ENCODE peak calls at places on chromosomes 3 and 15, in five cellular contexts. U, H, C, D and Y are unnamed samples.

GRCh38 chr3:187678869-187679268 is 8.7 kb upstream of the SST start:
- DNase-seq in U (no peak), H (peak; percentile 65), C (no peak), D (peak; percentile 9), Y (peak; percentile 87)

GRCh38 chr15:75107905-75108838 is 84.8 kb downstream of the PPCDC start:
- DNase-seq in U (peak; percentile 65), H (no peak), C (peak; percentile 80), D (peak; percentile 24), Y (no peak)

GRCh38 chr15:62770111-62770660 is 272.4 kb upstream of the TPM1 start:
- DNase-seq in U (no peak), H (no peak), C (no peak), D (no peak), Y (no peak)

GRCh38 chr15:26879770-26880169 is 12.9 kb downstream of the GABRA5 start:
- DNase-seq in U (no peak), H (no peak), C (no peak), D (no peak), Y (no peak)

GRCh38 chr3:191020730-191021405 is 158.4 kb upstream of the GMNC start:
- DNase-seq in U (no peak), H (no peak), C (no peak), D (no peak), Y (no peak)

GRCh38 chr15:69213786-69214185 is 53.4 kb downstream of the GLCE start:
- DNase-seq in U (no peak), H (no peak), C (no peak), D (no peak), Y (no peak)

GRCh38 chr3:52019352-52020080 is 23.8 kb upstream of the RPL29 start:
- DNase-seq in U (no peak), H (no peak), C (no peak), D (no peak), Y (no peak)

GRCh38 chr15:55823191-55823670 is 80.3 kb upstream of the PRTG start:
- DNase-seq in U (no peak), H (no peak), C (no peak), D (no peak), Y (no peak)

GRCh38 chr15:48285329-48286214 is 45.7 kb upstream of the DUT start:
- DNase-seq in U (no peak), H (peak; percentile 76), C (peak; percentile 46), D (peak; percentile 51), Y (peak; percentile 85)

GRCh38 chr3:78809941-78810340 is 957.9 kb downstream of the ROBO1 start:
- DNase-seq in U (no peak), H (no peak), C (no peak), D (no peak), Y (no peak)

GRCh38 chr15:50884583-50884982 is 23.9 kb upstream of the AP4E1 start:
- DNase-seq in U (no peak), H (no peak), C (no peak), D (no peak), Y (no peak)

GRCh38 chr3:18988619-18989229 is 159.6 kb upstream of the KCNH8 start:
- DNase-seq in U (no peak), H (peak; percentile 68), C (no peak), D (peak; percentile 33), Y (peak; percentile 61)

GRCh38 chr3:18987070-18987469 is 161.2 kb upstream of the KCNH8 start:
- DNase-seq in U (no peak), H (no peak), C (no peak), D (no peak), Y (no peak)

GRCh38 chr3:18987862-18988447 is 160.4 kb upstream of the KCNH8 start:
- DNase-seq in U (no peak), H (no peak), C (no peak), D (no peak), Y (no peak)

DNA sequence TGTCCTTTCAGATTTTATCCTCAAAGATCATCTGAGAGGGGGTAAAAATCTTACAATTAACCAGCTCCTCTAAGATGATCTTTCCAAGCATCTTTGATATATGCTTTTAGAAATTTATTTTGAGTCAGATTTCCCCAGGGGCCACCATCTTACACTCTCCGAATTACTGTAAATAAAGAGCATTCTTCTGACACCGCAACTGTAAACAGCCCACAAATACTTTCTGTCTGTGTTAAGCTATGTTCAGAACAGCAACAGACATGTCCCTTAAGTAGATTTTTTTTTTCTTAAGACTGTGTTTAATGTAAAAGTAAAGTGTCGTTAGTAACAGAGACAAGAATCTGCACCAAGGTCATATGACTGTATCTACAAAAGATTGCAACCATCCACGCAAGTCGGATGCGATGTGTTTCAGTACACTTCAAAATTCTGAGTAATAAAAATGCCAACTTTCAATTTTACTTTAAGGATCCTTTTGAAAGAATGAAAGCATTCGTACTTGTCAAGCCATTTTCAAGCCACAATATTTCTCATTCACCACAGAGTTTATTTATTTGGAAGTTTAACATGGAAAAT is 159.0 kb upstream of the KCNH8 start:
- DNase-seq in U (no peak), H (no peak), C (no peak), D (no peak), Y (no peak)
- H3K27ac ChIP-seq in U (no peak overlapping the region), H (no peak overlapping the region), C (no peak overlapping the region), D (no peak overlapping the region), Y (no peak overlapping the region)

GRCh38 chr3:107425033-107425432 is 47.8 kb downstream of the CCDC54 start:
- DNase-seq in U (no peak), H (no peak), C (no peak), D (no peak), Y (peak; percentile 76)

GRCh38 chr3:107426223-107426622 is 49.0 kb downstream of the CCDC54 start:
- DNase-seq in U (no peak), H (no peak), C (no peak), D (no peak), Y (peak; percentile 61)

GRCh38 chr3:107421881-107422280 is 44.6 kb downstream of the CCDC54 start:
- DNase-seq in U (no peak), H (no peak), C (no peak), D (no peak), Y (no peak)

GRCh38 chr3:107416886-107417285 is 39.6 kb downstream of the CCDC54 start:
- DNase-seq in U (no peak), H (no peak), C (no peak), D (no peak), Y (peak; percentile 22)

GRCh38 chr3:107421170-107421792 is 44.0 kb downstream of the CCDC54 start:
- DNase-seq in U (no peak), H (peak; percentile 75), C (no peak), D (peak; percentile 43), Y (peak; percentile 85)
- H3K4me3 ChIP-seq in U (no peak overlapping the region), H (no peak overlapping the region), C (no peak overlapping the region), D (no peak overlapping the region), Y (no peak overlapping the region)

DNA sequence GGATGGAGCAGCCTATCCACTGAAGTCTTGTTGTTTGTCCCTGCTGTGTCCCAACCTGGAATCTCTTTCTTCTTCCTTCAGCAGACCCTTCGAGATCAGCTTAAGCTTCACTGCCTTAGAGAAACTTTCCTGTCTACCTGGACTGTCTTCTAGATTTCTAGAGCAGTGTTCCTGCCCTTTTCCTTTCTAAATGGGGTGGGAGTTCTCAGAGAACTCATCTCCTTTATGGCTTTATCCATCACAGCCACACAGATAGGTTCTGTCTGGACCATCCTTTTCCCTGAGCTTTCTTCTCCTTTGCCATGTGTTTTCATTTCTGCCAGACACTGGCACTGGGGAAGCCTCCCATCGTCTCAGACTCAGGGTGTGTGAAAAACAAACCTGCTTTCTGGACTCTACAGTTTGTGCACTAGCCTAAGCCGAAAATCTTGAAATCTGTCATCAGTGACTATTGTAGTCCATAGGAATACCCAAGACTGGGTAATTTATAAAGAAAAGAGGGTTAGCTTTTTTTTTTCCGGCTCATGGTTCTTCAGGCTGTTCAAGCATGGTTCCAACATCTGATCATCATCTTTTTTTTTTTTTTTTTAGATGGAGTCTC is 177.5 kb downstream of the PGPEP1L start:
- DNase-seq in U (no peak), H (no peak), C (no peak), D (no peak), Y (no peak)
- H3K9me3 ChIP-seq in U (peaks cover 26% of the 10 kb centered on the region), H (peaks cover 21% of the 10 kb centered on the region), C (peaks cover 15% of the 10 kb centered on the region), D (peaks cover 24% of the 10 kb centered on the region), Y (peaks cover 6% of the 10 kb centered on the region)

GRCh38 chr3:99931059-99931458 is 113.4 kb downstream of the CMSS1 start:
- DNase-seq in U (no peak), H (no peak), C (no peak), D (no peak), Y (no peak)
- H3K27ac ChIP-seq in U (no peak overlapping the region), H (no peak overlapping the region), C (no peak overlapping the region), D (no peak overlapping the region), Y (no peak overlapping the region)

GRCh38 chr3:155745795-155746550 is 1.1 kb upstream of the PLCH1 start:
- DNase-seq in U (no peak), H (no peak), C (no peak), D (no peak), Y (no peak)
- H3K4me3 ChIP-seq in U (no peak overlapping the region), H (no peak overlapping the region), C (no peak overlapping the region), D (no peak overlapping the region), Y (no peak overlapping the region)

GRCh38 chr3:963255-963654 is 129.6 kb upstream of the CNTN6 start:
- DNase-seq in U (no peak), H (no peak), C (no peak), D (no peak), Y (no peak)

GRCh38 chr3:963755-964154 is 129.1 kb upstream of the CNTN6 start:
- DNase-seq in U (no peak), H (no peak), C (no peak), D (no peak), Y (no peak)
- H3K9me3 ChIP-seq in U (peaks cover 5% of the 10 kb centered on the region), H (peaks cover 10% of the 10 kb centered on the region), C (no peaks in the 10 kb centered on the region), D (peaks cover under 1% of the 10 kb centered on the region), Y (no peaks in the 10 kb centered on the region)

DNA sequence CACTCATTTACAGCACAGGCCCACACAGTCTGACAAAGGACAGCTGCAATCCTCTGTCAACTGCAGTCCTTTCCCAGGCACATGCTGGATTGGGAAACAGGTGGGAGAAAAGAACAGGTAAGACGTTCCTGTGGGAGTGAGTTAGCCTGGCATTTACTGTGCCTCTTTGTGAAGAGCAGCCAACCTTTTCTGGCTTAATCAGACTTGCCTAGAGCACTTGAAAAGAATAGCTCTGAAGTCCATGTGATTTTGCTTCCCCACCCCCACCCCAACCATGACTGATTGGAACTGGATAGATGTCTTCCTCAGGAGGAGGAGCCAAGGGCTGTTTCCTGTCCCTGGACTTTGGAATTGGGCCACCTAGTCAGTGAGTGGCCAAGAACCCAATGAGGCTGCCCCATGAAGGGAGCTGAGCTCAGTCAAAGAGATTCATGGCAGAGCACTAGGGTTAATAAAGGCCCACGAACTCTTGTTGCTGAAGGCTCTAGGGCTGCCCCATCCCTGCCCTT is 4.7 kb upstream of the TMEM41A start:
- DNase-seq in U (no peak), H (no peak), C (no peak), D (no peak), Y (no peak)
- H3K27ac ChIP-seq in U (no peak overlapping the region), H (no peak overlapping the region), C (no peak overlapping the region), D (no peak overlapping the region), Y (no peak overlapping the region)